ENCODE peak calls at places on chromosomes 11 and 22, in seven cellular contexts. F is PC-3, S is HCT116, M is GM23248, P is neural progenitor cell, J is GM23338, O is MM.1S. Q is an unnamed sample.

GRCh38 chr11:1639102-1639620 is 9.6 kb downstream of the KRTAP5-5 start:
- DNase-seq in F (no peak), S (no peak), M (no peak), P (no peak), J (no peak), O (no peak), Q (no peak)

GRCh38 chr11:71310184-71310583 is 57.8 kb upstream of the SHANK2 start:
- DNase-seq in F (no peak), S (no peak), M (no peak), P (no peak), J (no peak), O (no peak), Q (no peak)

GRCh38 chr22:22599248-22599647 is 40.2 kb upstream of the PRAME start:
- DNase-seq in F (no peak), S (no peak), M (no peak), P (no peak), J (no peak), O (no peak), Q (no peak)

GRCh38 chr11:102620179-102620578 is 5.0 kb downstream of the MMP20 start:
- DNase-seq in F (no peak), S (no peak), M (no peak), P (no peak), J (no peak), O (no peak), Q (no peak)

GRCh38 chr11:128302425-128303186 is 284.8 kb downstream of the ETS1 start:
- DNase-seq in F (no peak), S (no peak), M (no peak), P (no peak), J (no peak), O (peak), Q (no peak)

GRCh38 chr11:21933095-21933494 is 259.8 kb upstream of the ANO5 start:
- DNase-seq in F (no peak), S (no peak), M (peak), P (no peak), J (peak), O (peak), Q (no peak)

GRCh38 chr22:27673839-27674238 is 127.7 kb downstream of the MN1 start:
- DNase-seq in F (no peak), S (no peak), M (no peak), P (no peak), J (no peak), O (no peak), Q (no peak)

GRCh38 chr11:61711493-61711892 is 31.3 kb downstream of the DAGLA start:
- DNase-seq in F (no peak), S (no peak), M (no peak), P (no peak), J (no peak), O (no peak), Q (no peak)

GRCh38 chr22:44671742-44672141 is 30.3 kb upstream of the PRR5 start:
- DNase-seq in F (no peak), S (no peak), M (peak), P (no peak), J (no peak), O (no peak), Q (peak)

GRCh38 chr11:88384004-88384677 is 46.6 kb upstream of the CTSC start:
- DNase-seq in F (peak), S (peak), M (peak), P (no peak), J (no peak), O (no peak), Q (no peak)

GRCh38 chr22:11307996-11308395 is 4220.0 kb upstream of the OR11H1 start:
- DNase-seq in F (no peak), S (no peak), M (no peak), P (no peak), J (no peak), O (no peak), Q (no peak)

GRCh38 chr22:41482319-41482935 is 13.5 kb downstream of the ACO2 start:
- DNase-seq in F (no peak), S (no peak), M (peak), P (no peak), J (peak), O (no peak), Q (no peak)

GRCh38 chr22:30795118-30795517 is 100.4 kb downstream of the OSBP2 start:
- DNase-seq in F (no peak), S (no peak), M (no peak), P (no peak), J (no peak), O (no peak), Q (no peak)

GRCh38 chr11:128802358-128802981 is 64.6 kb downstream of the KCNJ1 start:
- DNase-seq in F (peak), S (peak), M (peak), P (peak), J (peak), O (no peak), Q (peak)

GRCh38 chr11:99766816-99767215 is 746.1 kb downstream of the CNTN5 start:
- DNase-seq in F (no peak), S (no peak), M (no peak), P (no peak), J (no peak), O (no peak), Q (peak)

GRCh38 chr22:46047841-46048595 is 71.1 kb upstream of the WNT7B start:
- DNase-seq in F (no peak), S (no peak), M (peak), P (no peak), J (no peak), O (no peak), Q (no peak)

GRCh38 chr11:32451808-32452207 is 16.5 kb upstream of the WT1 start:
- DNase-seq in F (no peak), S (no peak), M (no peak), P (no peak), J (no peak), O (no peak), Q (no peak)

GRCh38 chr11:118168316-118168715 is 8.1 kb downstream of the SCN2B start:
- DNase-seq in F (no peak), S (no peak), M (no peak), P (no peak), J (no peak), O (no peak), Q (no peak)

GRCh38 chr11:118168751-118169150 is 7.7 kb downstream of the SCN2B start:
- DNase-seq in F (peak), S (no peak), M (no peak), P (no peak), J (no peak), O (no peak), Q (no peak)

GRCh38 chr11:118170892-118171273 is 5.6 kb downstream of the SCN2B start:
- DNase-seq in F (no peak), S (no peak), M (no peak), P (no peak), J (no peak), O (no peak), Q (no peak)

GRCh38 chr11:118170231-118170630 is 6.2 kb downstream of the SCN2B start:
- DNase-seq in F (no peak), S (no peak), M (no peak), P (no peak), J (no peak), O (no peak), Q (no peak)

DNA sequence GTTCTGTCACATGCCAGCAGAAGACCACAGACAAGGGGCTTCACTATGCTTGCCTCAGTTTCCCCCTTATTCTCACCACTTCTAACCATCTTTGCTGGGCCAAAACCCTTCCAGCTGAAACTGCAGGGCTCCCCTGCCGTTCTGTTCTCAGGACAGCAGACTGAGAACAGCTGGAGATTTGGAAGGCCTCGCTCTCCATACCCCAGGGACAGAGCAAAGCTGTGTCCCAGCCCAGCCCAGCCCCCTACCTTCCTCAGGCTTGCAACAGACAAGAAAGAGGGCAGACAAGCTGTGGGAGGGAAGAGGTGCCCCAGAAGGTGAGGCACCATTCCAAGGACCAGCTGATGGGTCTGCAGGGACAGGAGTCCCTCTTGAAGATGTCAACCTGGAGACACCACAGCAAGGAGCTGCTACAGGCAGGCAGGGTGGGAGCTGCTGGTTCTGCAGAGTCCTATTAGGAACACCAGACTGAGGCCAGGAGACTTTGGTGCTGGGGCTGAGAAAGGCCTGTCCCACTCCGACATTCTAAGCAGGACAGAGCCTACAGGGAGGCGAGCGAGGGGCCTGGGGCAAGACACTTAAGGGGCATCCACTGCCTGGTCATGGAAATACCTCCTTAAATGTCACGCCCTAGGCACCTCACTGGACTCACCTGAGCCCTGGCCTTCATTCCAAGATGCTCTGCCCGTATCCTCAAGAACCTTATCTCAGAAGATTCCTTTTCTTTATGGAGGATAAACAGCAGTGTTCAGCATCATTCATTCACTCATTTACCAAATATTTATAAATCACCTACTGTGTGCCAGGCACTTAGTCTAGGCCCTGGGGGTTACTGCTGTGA is 6.9 kb downstream of the SCN2B start:
- DNase-seq in F (no peak), S (no peak), M (no peak), P (no peak), J (no peak), O (no peak), Q (no peak)
- TF ChIP-seq EZH2 in F (no peak), S (no peak), M (no peak), P (no peak), J (no peak), O (no peak), Q (no peak)

GRCh38 chr11:34960277-34960676 is 43.9 kb downstream of the PDHX start:
- DNase-seq in F (no peak), S (no peak), M (no peak), P (no peak), J (no peak), O (no peak), Q (no peak)
- TF ChIP-seq EZH2phosphoT487 in F (no peak), S (no peak), M (no peak), P (no peak), J (no peak), O (no peak), Q (no peak)

GRCh38 chr11:76506833-76507232 is 62.0 kb downstream of the EMSY start:
- DNase-seq in F (no peak), S (no peak), M (no peak), P (no peak), J (no peak), O (no peak), Q (no peak)
- TF ChIP-seq EZH2 in F (no peak), S (no peak), M (no peak), P (no peak), J (no peak), O (no peak), Q (no peak)

DNA sequence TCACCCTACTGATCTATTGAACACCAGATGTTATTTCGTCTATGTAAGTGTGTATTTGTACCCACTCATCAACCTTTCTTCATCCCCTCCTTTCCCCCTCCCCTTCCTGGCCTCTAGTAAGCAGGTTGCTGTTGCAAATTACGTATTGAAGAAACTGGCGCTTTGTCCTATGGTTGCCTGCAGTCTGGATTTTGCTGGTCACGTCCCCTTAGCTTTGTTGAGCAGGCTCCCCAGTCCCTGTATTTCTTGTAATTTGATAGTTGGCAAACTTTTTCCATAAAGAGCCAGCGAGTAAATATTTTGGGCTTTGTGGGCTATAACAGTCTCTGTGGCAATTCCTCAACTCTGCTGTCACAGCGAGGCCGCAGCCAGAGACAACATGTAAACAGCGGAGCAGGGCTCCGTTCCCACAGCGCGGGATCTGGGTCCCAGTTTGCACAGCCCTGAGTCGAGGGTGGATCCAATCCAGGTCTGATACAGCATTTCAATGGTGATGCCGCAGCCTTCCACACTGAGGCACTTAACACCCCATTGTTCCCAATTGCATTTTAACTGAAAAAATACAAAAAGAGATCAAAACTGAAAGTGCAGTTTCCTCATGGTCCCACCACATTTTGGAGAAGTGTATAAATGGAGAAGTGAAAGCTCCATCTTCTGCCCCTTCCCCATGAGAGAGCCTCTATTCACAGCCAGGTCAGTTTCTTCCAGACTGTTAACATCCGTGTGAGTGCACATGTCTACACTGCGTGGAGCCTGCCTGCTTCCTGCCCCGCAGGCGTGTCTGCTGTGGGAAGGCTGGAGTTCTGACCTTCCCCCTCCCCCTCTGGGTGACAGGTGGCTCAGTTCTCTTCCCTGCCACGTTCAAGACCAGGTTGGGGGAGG is 89.0 kb downstream of the RPS6KA4 start:
- DNase-seq in F (peak), S (no peak), M (peak), P (no peak), J (peak), O (no peak), Q (peak)
- TF ChIP-seq EZH2phosphoT487 in F (no peak), S (no peak), M (no peak), P (no peak), J (no peak), O (no peak), Q (no peak)

GRCh38 chr11:19344661-19345518 is 104.1 kb upstream of the E2F8 start:
- DNase-seq in F (peak), S (no peak), M (peak), P (peak), J (peak), O (peak), Q (peak)
- TF ChIP-seq EZH2 in F (no peak), S (no peak), M (no peak), P (no peak), J (no peak), O (no peak), Q (peak)

GRCh38 chr11:133545199-133545709 is 13.0 kb upstream of the OPCML start:
- DNase-seq in F (no peak), S (no peak), M (no peak), P (no peak), J (peak), O (no peak), Q (no peak)

GRCh38 chr11:133536198-133536597 is 3.9 kb upstream of the OPCML start:
- DNase-seq in F (no peak), S (no peak), M (no peak), P (no peak), J (no peak), O (no peak), Q (no peak)

GRCh38 chr11:133541331-133542095 is 9.2 kb upstream of the OPCML start:
- DNase-seq in F (no peak), S (no peak), M (no peak), P (peak), J (peak), O (no peak), Q (no peak)
- TF ChIP-seq EZH2phosphoT487 in F (no peak), S (no peak), M (no peak), P (no peak), J (no peak), O (no peak), Q (no peak)

Q was measured in hepatocyte.